ENCODE peak calls at places on chromosome 19, in four cellular contexts. R is NCI-H82, S is AG08396, I is NCI-H1417. L is an unnamed sample.

GRCh38 chr19:40519352-40520322 is 52.8 kb downstream of the SPTBN4 start:
- DNase-seq in R (peak), S (peak), I (peak), L (peak)

GRCh38 chr19:1746401-1747284 is 6.7 kb upstream of the ONECUT3 start:
- DNase-seq in R (no peak), S (peak), I (peak), L (no peak)

GRCh38 chr19:45528744-45529453 is 21.6 kb downstream of the VASP start:
- DNase-seq in R (peak), S (no peak), I (peak), L (peak)

GRCh38 chr19:47657719-47658118 is 48.8 kb downstream of the BICRA start:
- DNase-seq in R (no peak), S (no peak), I (no peak), L (no peak)

GRCh38 chr19:19570561-19570960 is 32.5 kb downstream of the CILP2 start:
- DNase-seq in R (no peak), S (no peak), I (no peak), L (no peak)

GRCh38 chr19:48926909-48927308 is 6.6 kb upstream of the DHDH start:
- DNase-seq in R (no peak), S (peak), I (peak), L (no peak)

GRCh38 chr19:14322889-14323463 is 58.3 kb upstream of the ADGRE5 start:
- DNase-seq in R (no peak), S (no peak), I (no peak), L (no peak)

GRCh38 chr19:2072757-2073551 is 21.9 kb upstream of the MKNK2 start:
- DNase-seq in R (no peak), S (no peak), I (no peak), L (no peak)

GRCh38 chr19:39671739-39672363 is 16.1 kb downstream of the LGALS16 start:
- DNase-seq in R (peak), S (peak), I (peak), L (peak)

GRCh38 chr19:35848919-35849505 is 3.3 kb downstream of the NPHS1 start:
- DNase-seq in R (no peak), S (no peak), I (no peak), L (no peak)

GRCh38 chr19:35381318-35381717 is 10.4 kb downstream of the GPR42 start:
- DNase-seq in R (no peak), S (no peak), I (no peak), L (no peak)

GRCh38 chr19:14582894-14583340 is at the start of gene CLEC17A:
- DNase-seq in R (no peak), S (no peak), I (no peak), L (no peak)

GRCh38 chr19:3977242-3978143 is 6.6 kb upstream of the DAPK3 start:
- DNase-seq in R (no peak), S (no peak), I (peak), L (no peak)

GRCh38 chr19:8512115-8512967 is 1.6 kb downstream of the ZNF414 start:
- DNase-seq in R (peak), S (peak), I (peak), L (no peak)

GRCh38 chr19:1211494-1212234 is 6.1 kb downstream of the STK11 start:
- DNase-seq in R (peak), S (no peak), I (no peak), L (no peak)